ENCODE peak calls at places on chromosomes 4 and X, in four cellular contexts. E is IMR-90, Y is endothelial cell of umbilical vein, C is K562. L is an unnamed sample.

GRCh38 chr4:143286733-143287570 is 49.7 kb upstream of the GAB1 start:
- DNase-seq in Y (no peak), E (peak), C (no peak), L (no peak)

GRCh38 chrX:111445485-111445884 is 33.5 kb upstream of the DCX start:
- DNase-seq in C (peak), E (peak), Y (peak), L (no peak)

GRCh38 chr4:184356366-184356765 is 118.0 kb downstream of the IRF2 start:
- DNase-seq in C (no peak), E (no peak), Y (no peak), L (no peak)

GRCh38 chr4:123478859-123479345 is 82.3 kb downstream of the SPRY1 start:
- DNase-seq in C (no peak), Y (no peak), E (peak), L (no peak)

GRCh38 chrX:31272472-31272775 is 200.6 kb upstream of the FTHL17 start:
- DNase-seq in E (no peak), Y (no peak), C (no peak), L (no peak)

GRCh38 chrX:136708348-136708747 is 60.4 kb downstream of the CD40LG start:
- DNase-seq in Y (peak), E (peak), C (peak), L (no peak)

GRCh38 chr4:1746919-1747602 is 25.7 kb downstream of the TACC3 start:
- DNase-seq in E (no peak), C (no peak), Y (no peak), L (no peak)

GRCh38 chr4:116073051-116073450 is 959.6 kb upstream of the NDST4 start:
- DNase-seq in Y (no peak), C (no peak), E (no peak), L (no peak)

GRCh38 chrX:25206761-25207160 is 191.0 kb upstream of the ARX start:
- DNase-seq in E (peak), Y (no peak), C (no peak), L (no peak)

GRCh38 chr4:105147226-105148151 is 813 bp downstream of the TET2 start:
- DNase-seq in E (peak), Y (peak), C (peak), L (no peak)

GRCh38 chr4:1594871-1595788 is 89.0 kb downstream of the FAM53A start:
- DNase-seq in C (no peak), Y (no peak), E (no peak), L (no peak)

GRCh38 chrX:16573781-16574180 is 76.2 kb upstream of the S100G start:
- DNase-seq in E (peak), C (no peak), Y (no peak), L (no peak)

GRCh38 chrX:150363561-150364346 is 637 bp downstream of the MAMLD1 start:
- DNase-seq in C (no peak), Y (peak), E (peak), L (no peak)

GRCh38 chrX:140091276-140091886 is 126.1 kb upstream of the CXorf66 start:
- DNase-seq in Y (no peak), C (peak), E (no peak), L (no peak)

GRCh38 chr4:93897559-93897958 is 69.0 kb downstream of the ATOH1 start:
- DNase-seq in C (no peak), E (no peak), Y (peak), L (no peak)

GRCh38 chrX:11406109-11406755 is 113.0 kb downstream of the AMELX start:
- DNase-seq in C (no peak), E (peak), Y (no peak), L (no peak)

GRCh38 chrX:130625381-130625780 is 223.6 kb downstream of the RBMX2 start:
- DNase-seq in C (no peak), Y (no peak), E (no peak), L (no peak)

GRCh38 chrX:122622800-122623199 is 561.3 kb upstream of the GRIA3 start:
- DNase-seq in Y (no peak), C (no peak), E (no peak), L (no peak)

GRCh38 chr4:82523179-82523578 is 38.6 kb downstream of the TMEM150C start:
- DNase-seq in C (no peak), Y (no peak), E (no peak), L (no peak)

GRCh38 chrX:71622347-71623104 is 4.2 kb upstream of the CXCR3 start:
- DNase-seq in C (peak), Y (peak), E (peak), L (peak)

GRCh38 chr4:41256740-41257256 is at the start of gene UCHL1:
- DNase-seq in Y (peak), C (no peak), E (peak), L (no peak)

GRCh38 chr4:66640216-66640615 is 905.1 kb downstream of the CENPC start:
- DNase-seq in C (no peak), E (no peak), Y (no peak), L (no peak)

GRCh38 chr4:43843501-43843900 is 605.1 kb downstream of the KCTD8 start:
- DNase-seq in Y (no peak), E (peak), C (no peak), L (no peak)

GRCh38 chr4:145824469-145824868 is 114.2 kb downstream of the ZNF827 start:
- DNase-seq in C (no peak), E (no peak), Y (no peak), L (no peak)

GRCh38 chr4:77025643-77026321 is 50.0 kb downstream of the CCNI start:
- DNase-seq in C (no peak), Y (no peak), E (peak), L (peak)

GRCh38 chrX:31178769-31179125 is 106.9 kb upstream of the FTHL17 start:
- DNase-seq in Y (no peak), E (no peak), C (no peak), L (no peak)

GRCh38 chr4:73388887-73389286 is 15.2 kb upstream of the ALB start:
- DNase-seq in Y (no peak), C (no peak), E (no peak), L (no peak)

DNA sequence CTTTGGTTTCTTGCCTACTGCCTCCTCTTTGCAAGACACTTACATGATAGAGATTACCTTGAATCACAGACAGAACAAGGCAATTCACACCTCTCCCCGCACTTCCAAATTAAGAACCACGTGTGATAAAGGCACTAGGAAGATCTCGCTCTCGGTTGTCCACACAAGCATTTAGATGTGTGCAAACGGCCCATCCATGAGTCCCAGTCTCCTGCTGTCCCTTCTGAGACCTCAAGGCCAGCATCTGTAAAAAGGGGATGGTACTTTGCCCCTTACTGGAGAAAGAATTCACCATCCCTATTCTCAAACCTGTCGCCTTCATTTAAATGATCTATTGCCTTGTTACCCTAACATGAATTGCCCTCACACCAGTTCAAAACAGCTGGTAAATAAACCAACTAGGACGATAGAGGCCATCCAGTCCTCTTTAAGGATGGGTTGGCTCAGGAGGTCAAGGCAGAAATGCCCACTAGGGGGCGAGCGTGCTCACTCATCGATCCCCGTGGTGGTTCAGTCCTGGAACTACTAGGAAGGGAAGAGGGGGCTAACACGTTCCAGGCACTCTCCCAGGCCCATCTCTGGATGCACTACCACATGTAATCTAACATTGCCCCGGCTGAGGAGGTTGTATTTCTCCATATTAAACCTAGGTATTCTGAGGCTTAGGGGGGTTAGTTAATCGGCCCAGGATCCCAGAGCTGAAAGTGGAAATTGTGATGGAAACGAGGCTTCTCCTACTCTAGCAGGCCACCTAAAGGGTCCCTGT is 95.8 kb downstream of the DHX15 start:
- DNase-seq in Y (peak), E (peak), C (peak), L (peak)
- TF ChIP-seq FOS in Y (no peak), E (no peak), C (no peak), L (no peak)

DNA sequence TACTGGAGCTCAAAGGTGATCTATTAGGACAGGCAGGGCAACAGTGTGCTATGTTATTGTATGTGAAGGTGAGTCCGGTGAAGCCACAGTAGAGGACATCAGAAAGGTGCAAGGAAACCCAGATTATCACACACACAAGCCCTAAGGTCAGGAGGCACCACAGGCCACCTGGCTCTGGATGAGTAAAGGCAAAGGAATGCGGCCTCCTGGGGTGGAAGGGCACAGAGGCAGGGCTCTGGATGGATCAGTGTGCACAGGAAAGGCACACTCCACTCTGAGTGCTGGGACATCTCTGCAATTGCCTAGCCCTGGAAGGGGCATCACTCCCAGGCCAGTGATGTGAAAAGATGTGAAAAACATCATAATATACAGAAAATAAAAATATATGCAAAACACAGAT is 683.5 kb downstream of the TRIML1 start:
- DNase-seq in C (no peak), Y (no peak), E (no peak), L (no peak)
- TF ChIP-seq FOS in C (no peak), Y (no peak), E (no peak), L (no peak)

DNA sequence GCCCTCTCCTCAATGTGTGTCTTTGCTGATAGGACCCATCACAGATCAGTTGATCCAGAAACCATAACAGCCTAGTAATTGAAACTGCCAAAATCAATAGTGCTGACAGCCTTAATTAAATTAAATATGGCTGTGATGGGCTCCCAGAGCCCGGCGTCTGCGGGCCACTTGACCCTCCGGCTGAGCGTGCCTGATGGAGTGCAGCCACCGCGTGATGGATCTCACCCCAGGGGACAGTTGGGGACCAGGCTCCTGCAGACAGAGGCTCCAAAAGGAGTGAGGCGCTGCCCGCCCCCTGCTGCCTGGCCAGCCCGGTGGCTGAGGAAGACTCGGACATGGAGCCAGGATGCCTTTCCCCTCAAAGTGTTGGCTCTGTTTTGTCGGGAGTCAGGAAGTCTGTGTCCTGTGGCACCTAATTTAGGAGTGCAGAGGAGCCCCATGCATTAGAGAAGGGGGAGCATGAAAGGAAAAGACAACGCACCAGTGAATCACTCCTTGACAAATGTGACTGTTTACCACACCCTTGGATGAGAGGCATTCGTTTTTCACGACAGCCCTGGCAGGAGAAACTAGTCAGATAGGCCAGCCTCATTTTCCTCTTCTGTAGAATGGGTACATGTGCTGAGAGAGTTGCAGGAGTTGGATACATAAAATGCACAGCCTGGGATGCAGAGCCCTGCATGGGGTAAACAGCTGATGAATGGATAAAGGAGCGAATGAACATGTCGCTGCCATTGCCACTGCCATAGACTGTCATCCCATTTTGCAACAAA is 40.8 kb upstream of the MSX1 start:
- DNase-seq in E (no peak), Y (no peak), C (no peak), L (no peak)
- TF ChIP-seq FOS in E (no peak), Y (no peak), C (no peak), L (no peak)

GRCh38 chrX:148592595-148592994 is 92.2 kb downstream of the AFF2 start:
- DNase-seq in Y (no peak), C (no peak), E (no peak), L (no peak)

GRCh38 chrX:148593146-148593545 is 92.7 kb downstream of the AFF2 start:
- DNase-seq in Y (no peak), E (no peak), C (no peak), L (no peak)

GRCh38 chrX:148588649-148589310 is 88.4 kb downstream of the AFF2 start:
- DNase-seq in Y (no peak), E (no peak), C (no peak), L (no peak)

GRCh38 chrX:148599404-148599803 is 99.0 kb downstream of the AFF2 start:
- DNase-seq in C (peak), Y (no peak), E (no peak), L (no peak)

DNA sequence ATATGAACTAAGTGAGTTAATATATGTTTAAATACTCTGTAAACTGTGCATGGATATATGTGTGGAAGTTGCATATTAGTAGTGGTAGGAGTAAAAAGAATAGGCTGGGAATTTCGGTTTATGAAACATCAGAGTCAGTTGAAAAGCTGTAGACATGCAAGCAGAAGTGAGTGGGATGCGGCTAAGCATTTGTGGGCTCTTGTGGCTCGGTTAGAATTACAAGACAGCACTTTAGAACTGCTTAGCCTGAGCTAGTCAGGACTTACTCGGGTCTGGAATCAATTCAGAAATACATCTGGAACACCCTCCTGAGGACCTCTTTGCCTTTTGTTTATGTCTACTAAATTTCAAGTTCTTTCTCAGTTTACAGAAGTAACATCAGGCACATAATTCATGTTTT is 93.6 kb downstream of the AFF2 start:
- DNase-seq in E (no peak), C (no peak), Y (no peak), L (no peak)
- TF ChIP-seq FOS in E (no peak), C (no peak), Y (no peak), L (no peak)

GRCh38 chrX:154750301-154751120 is at the start of gene GAB3:
- DNase-seq in C (no peak), Y (peak), E (peak), L (no peak)
- TF ChIP-seq FOS in C (no peak), Y (no peak), E (no peak), L (no peak)

DNA sequence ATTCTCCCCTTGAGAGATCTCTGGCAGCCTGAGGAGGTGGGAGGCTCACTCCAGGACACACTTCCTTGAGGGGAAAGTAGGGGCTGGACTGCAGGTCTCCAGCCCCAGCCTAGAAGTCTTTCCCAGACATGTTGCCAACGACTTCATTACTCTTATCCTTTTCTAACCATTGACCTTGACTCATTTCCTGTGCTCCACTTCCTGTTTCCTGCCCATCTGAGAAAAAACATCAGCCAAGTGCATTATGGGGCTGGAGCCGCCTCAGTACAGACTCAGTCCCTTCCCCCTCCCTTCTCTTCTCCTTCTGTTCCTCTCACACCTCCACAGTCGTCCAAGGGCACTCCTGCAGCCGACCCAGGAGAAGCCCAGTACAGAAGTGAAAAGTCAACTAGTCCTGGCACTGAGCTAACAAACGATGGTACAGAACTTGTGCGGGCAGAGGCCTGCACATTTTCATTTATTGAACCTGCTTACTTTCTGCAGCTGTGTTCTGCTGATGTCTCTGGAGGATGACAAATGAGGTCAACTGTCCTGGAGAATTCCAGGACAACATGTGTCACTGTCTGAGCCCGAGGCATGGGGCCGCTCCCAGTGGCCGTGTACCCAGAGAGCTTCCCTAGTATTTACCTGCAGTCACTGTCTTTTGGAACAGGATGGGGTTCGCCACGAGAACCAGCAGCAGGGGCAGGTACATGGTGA is 20.1 kb downstream of the GPR143 start:
- DNase-seq in E (peak), C (no peak), Y (peak), L (no peak)
- TF ChIP-seq FOS in E (no peak), C (no peak), Y (peak), L (no peak)

DNA sequence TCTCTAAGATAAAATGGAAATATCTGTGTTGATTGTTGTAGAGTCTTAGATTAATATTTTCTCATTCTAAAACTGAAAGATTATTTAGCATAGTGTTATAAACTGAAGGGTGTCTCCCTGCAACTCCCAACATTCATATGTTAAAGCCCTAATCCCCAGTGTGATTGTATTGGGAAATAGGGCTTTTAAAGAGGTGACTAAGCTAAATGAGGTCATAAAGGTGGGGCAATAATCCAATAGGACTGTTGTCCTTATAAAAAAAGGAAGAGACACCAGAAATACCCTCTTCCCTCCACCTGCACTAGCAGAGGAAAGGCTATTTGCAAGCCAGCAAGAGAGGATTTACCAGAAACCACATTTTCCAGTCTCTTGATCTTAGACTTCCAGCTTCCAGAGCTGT is 1626.4 kb downstream of the C4orf33 start:
- DNase-seq in Y (no peak), C (no peak), E (no peak), L (no peak)
- TF ChIP-seq FOS in Y (no peak), C (no peak), E (no peak), L (no peak)

GRCh38 chr4:95232358-95233156 is 316.2 kb downstream of the UNC5C start:
- DNase-seq in E (no peak), C (no peak), Y (no peak), L (no peak)
- TF ChIP-seq FOS in E (no peak), C (no peak), Y (no peak), L (no peak)

GRCh38 chr4:95183656-95184408 is 364.9 kb downstream of the UNC5C start:
- DNase-seq in Y (no peak), C (no peak), E (no peak), L (no peak)

GRCh38 chr4:95190751-95191436 is 357.9 kb downstream of the UNC5C start:
- DNase-seq in E (no peak), Y (no peak), C (no peak), L (no peak)

GRCh38 chr4:95191537-95191936 is 357.2 kb downstream of the UNC5C start:
- DNase-seq in Y (no peak), C (no peak), E (no peak), L (no peak)

GRCh38 chr4:95193391-95194224 is 355.2 kb downstream of the UNC5C start:
- DNase-seq in Y (no peak), E (no peak), C (no peak), L (no peak)

GRCh38 chr4:95188701-95189401 is 359.9 kb downstream of the UNC5C start:
- DNase-seq in Y (no peak), C (no peak), E (no peak), L (no peak)
- TF ChIP-seq FOS in Y (no peak), C (no peak), E (no peak), L (no peak)

DNA sequence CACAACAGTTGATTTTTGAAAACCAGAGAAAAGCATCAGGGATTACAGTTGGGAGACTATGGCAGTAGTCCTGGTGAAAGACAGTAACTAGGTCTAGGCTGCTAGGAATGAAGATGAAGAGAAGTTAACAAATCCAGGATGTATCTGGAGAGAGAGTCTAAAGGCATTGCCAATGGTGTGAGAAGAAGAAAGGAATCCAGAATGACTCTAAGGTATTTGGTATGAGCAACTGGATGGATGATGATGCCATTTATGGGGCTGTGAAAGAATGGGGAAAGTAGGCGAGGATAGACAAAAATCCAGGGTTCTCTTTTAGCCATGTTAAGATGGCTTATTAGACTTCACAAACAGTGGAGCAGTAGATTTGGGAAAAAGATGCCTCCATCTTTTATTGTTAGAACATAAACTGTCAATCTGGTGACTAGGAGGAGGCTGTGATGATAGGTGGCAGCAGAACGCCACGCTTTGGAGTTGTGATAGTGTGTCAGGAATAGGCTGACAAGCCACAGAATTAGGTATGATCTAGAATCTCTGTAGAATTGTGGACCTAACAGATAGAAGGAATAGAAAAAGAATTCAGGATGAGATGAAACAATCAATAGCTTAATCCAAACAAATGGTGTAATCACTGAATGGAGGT is 27.3 kb upstream of the JADE1 start:
- DNase-seq in C (peak), E (peak), Y (no peak), L (no peak)
- TF ChIP-seq FOS in C (no peak), E (no peak), Y (no peak), L (no peak)

L was measured in GM12878.